ENCODE peak calls at places on chromosomes 5 and 9, in nine cellular contexts. One of them, this sample, is unnamed. For H3K4me1, the result is how much of the 10 kb centered on the place peaks cover.

GRCh38 chr5:57215629-57216195 is 41.9 kb downstream of the GPBP1 start:
- DNase-seq in effector memory CD4-positive, alpha-beta T cell: no peak
- DNase-seq in body of pancreas: no peak
- DNase-seq in upper lobe of left lung: no peak
- DNase-seq in IMR-90: peak
- DNase-seq in MM.1S: no peak
- DNase-seq in heart right ventricle: no peak
- DNase-seq in SJSA1: no peak
- DNase-seq in lower lobe of right lung: no peak
- DNase-seq in this sample: no peak

GRCh38 chr5:160188151-160188967 is 40.9 kb upstream of the FABP6 start:
- DNase-seq in effector memory CD4-positive, alpha-beta T cell: no peak
- DNase-seq in body of pancreas: peak
- DNase-seq in upper lobe of left lung: peak
- DNase-seq in IMR-90: peak
- DNase-seq in MM.1S: no peak
- DNase-seq in heart right ventricle: peak
- DNase-seq in SJSA1: peak
- DNase-seq in lower lobe of right lung: peak
- DNase-seq in this sample: peak

GRCh38 chr5:5665225-5666075 is 243.0 kb downstream of the ICE1 start:
- DNase-seq in effector memory CD4-positive, alpha-beta T cell: no peak
- DNase-seq in body of pancreas: no peak
- DNase-seq in upper lobe of left lung: no peak
- DNase-seq in IMR-90: no peak
- DNase-seq in MM.1S: no peak
- DNase-seq in heart right ventricle: no peak
- DNase-seq in SJSA1: no peak
- DNase-seq in lower lobe of right lung: no peak
- DNase-seq in this sample: no peak

GRCh38 chr5:27906911-27907590 is 868.7 kb upstream of the CDH9 start:
- DNase-seq in effector memory CD4-positive, alpha-beta T cell: no peak
- DNase-seq in body of pancreas: no peak
- DNase-seq in upper lobe of left lung: no peak
- DNase-seq in IMR-90: no peak
- DNase-seq in MM.1S: no peak
- DNase-seq in heart right ventricle: no peak
- DNase-seq in SJSA1: no peak
- DNase-seq in lower lobe of right lung: no peak
- DNase-seq in this sample: no peak

GRCh38 chr9:16410601-16411285 is 459.7 kb downstream of the BNC2 start:
- DNase-seq in effector memory CD4-positive, alpha-beta T cell: no peak
- DNase-seq in body of pancreas: no peak
- DNase-seq in upper lobe of left lung: no peak
- DNase-seq in IMR-90: peak
- DNase-seq in MM.1S: no peak
- DNase-seq in heart right ventricle: no peak
- DNase-seq in SJSA1: no peak
- DNase-seq in lower lobe of right lung: no peak
- DNase-seq in this sample: no peak

GRCh38 chr9:99059074-99059894 is 45.6 kb upstream of the TGFBR1 start:
- DNase-seq in effector memory CD4-positive, alpha-beta T cell: no peak
- DNase-seq in body of pancreas: no peak
- DNase-seq in upper lobe of left lung: peak
- DNase-seq in IMR-90: no peak
- DNase-seq in MM.1S: no peak
- DNase-seq in heart right ventricle: peak
- DNase-seq in SJSA1: no peak
- DNase-seq in lower lobe of right lung: peak
- DNase-seq in this sample: no peak

GRCh38 chr9:107636596-107637405 is 147.2 kb upstream of the KLF4 start:
- DNase-seq in effector memory CD4-positive, alpha-beta T cell: no peak
- DNase-seq in body of pancreas: no peak
- DNase-seq in upper lobe of left lung: no peak
- DNase-seq in IMR-90: peak
- DNase-seq in MM.1S: no peak
- DNase-seq in heart right ventricle: no peak
- DNase-seq in SJSA1: no peak
- DNase-seq in lower lobe of right lung: no peak
- DNase-seq in this sample: no peak

GRCh38 chr9:79559501-79560181 is 12.1 kb upstream of the TLE4 start:
- DNase-seq in effector memory CD4-positive, alpha-beta T cell: no peak
- DNase-seq in body of pancreas: no peak
- DNase-seq in upper lobe of left lung: no peak
- DNase-seq in IMR-90: peak
- DNase-seq in MM.1S: no peak
- DNase-seq in heart right ventricle: no peak
- DNase-seq in SJSA1: peak
- DNase-seq in lower lobe of right lung: no peak
- DNase-seq in this sample: no peak

GRCh38 chr9:87180361-87180760 is 233.1 kb upstream of the GAS1 start:
- DNase-seq in effector memory CD4-positive, alpha-beta T cell: no peak
- DNase-seq in body of pancreas: no peak
- DNase-seq in upper lobe of left lung: no peak
- DNase-seq in IMR-90: no peak
- DNase-seq in MM.1S: no peak
- DNase-seq in heart right ventricle: no peak
- DNase-seq in SJSA1: no peak
- DNase-seq in lower lobe of right lung: no peak
- DNase-seq in this sample: no peak

GRCh38 chr9:131804826-131805225 is 65.0 kb upstream of the RAPGEF1 start:
- DNase-seq in effector memory CD4-positive, alpha-beta T cell: no peak
- DNase-seq in body of pancreas: no peak
- DNase-seq in upper lobe of left lung: no peak
- DNase-seq in IMR-90: no peak
- DNase-seq in MM.1S: no peak
- DNase-seq in heart right ventricle: no peak
- DNase-seq in SJSA1: no peak
- DNase-seq in lower lobe of right lung: no peak
- DNase-seq in this sample: no peak

GRCh38 chr5:172773481-172774469 is 2.8 kb upstream of the DUSP1 start:
- DNase-seq in effector memory CD4-positive, alpha-beta T cell: no peak
- DNase-seq in body of pancreas: no peak
- DNase-seq in upper lobe of left lung: peak
- DNase-seq in IMR-90: peak
- DNase-seq in MM.1S: no peak
- DNase-seq in heart right ventricle: no peak
- DNase-seq in SJSA1: peak
- DNase-seq in lower lobe of right lung: no peak
- DNase-seq in this sample: peak

GRCh38 chr9:114611516-114612271 is 603 bp downstream of the TMEM268 start:
- DNase-seq in effector memory CD4-positive, alpha-beta T cell: no peak
- DNase-seq in body of pancreas: peak
- DNase-seq in upper lobe of left lung: peak
- DNase-seq in IMR-90: peak
- DNase-seq in MM.1S: peak
- DNase-seq in heart right ventricle: peak
- DNase-seq in SJSA1: peak
- DNase-seq in lower lobe of right lung: peak
- DNase-seq in this sample: peak

DNA sequence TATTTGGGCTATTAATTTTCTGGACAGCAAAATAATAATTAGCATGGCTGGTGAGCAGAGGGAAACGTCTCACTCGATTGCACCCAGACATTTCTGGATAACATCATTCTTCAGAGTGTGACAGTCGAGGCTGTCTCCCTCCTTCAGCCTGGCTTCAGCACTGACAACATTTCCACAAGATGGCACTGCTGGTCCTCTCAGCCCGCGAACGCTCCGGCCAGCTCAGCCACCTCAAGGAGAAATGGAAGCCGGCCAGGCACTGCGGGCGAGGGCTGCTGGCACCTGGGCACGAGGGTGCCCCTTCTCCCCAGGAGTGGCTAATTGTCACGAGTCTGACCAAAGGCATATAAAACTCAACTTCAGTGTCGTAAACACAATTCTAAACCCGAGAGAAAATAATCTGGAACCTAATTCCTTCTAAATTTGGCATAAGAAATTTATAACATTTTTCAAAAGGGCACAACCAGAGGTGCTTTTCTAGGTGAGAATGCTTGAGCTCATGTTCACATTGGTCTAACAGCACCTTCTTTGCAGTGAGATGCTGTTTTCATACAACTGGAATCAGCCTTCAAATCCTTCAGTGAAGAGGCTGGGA is 65.9 kb downstream of the DAP start:
- DNase-seq in effector memory CD4-positive, alpha-beta T cell: no peak
- DNase-seq in body of pancreas: peak
- DNase-seq in upper lobe of left lung: peak
- DNase-seq in IMR-90: peak
- DNase-seq in MM.1S: no peak
- DNase-seq in heart right ventricle: peak
- DNase-seq in SJSA1: peak
- DNase-seq in lower lobe of right lung: peak
- DNase-seq in this sample: peak
- H3K4me1 ChIP-seq in effector memory CD4-positive, alpha-beta T cell: under half
- H3K4me1 ChIP-seq in body of pancreas: under half
- H3K4me1 ChIP-seq in upper lobe of left lung: under half
- H3K4me1 ChIP-seq in IMR-90: under half
- H3K4me1 ChIP-seq in MM.1S: under half
- H3K4me1 ChIP-seq in heart right ventricle: under half
- H3K4me1 ChIP-seq in SJSA1: half or more
- H3K4me1 ChIP-seq in lower lobe of right lung: under half
- H3K4me1 ChIP-seq in this sample: under half

GRCh38 chr9:90827181-90827866 is 25.7 kb downstream of the SYK start:
- DNase-seq in effector memory CD4-positive, alpha-beta T cell: no peak
- DNase-seq in body of pancreas: no peak
- DNase-seq in upper lobe of left lung: peak
- DNase-seq in IMR-90: no peak
- DNase-seq in MM.1S: no peak
- DNase-seq in heart right ventricle: no peak
- DNase-seq in SJSA1: no peak
- DNase-seq in lower lobe of right lung: no peak
- DNase-seq in this sample: no peak
- H3K4me1 ChIP-seq in effector memory CD4-positive, alpha-beta T cell: under half
- H3K4me1 ChIP-seq in body of pancreas: under half
- H3K4me1 ChIP-seq in upper lobe of left lung: under half
- H3K4me1 ChIP-seq in IMR-90: under half
- H3K4me1 ChIP-seq in MM.1S: under half
- H3K4me1 ChIP-seq in heart right ventricle: under half
- H3K4me1 ChIP-seq in SJSA1: under half
- H3K4me1 ChIP-seq in lower lobe of right lung: under half
- H3K4me1 ChIP-seq in this sample: under half

GRCh38 chr9:19828586-19828985 is 39.7 kb upstream of the SLC24A2 start:
- DNase-seq in effector memory CD4-positive, alpha-beta T cell: no peak
- DNase-seq in body of pancreas: no peak
- DNase-seq in upper lobe of left lung: no peak
- DNase-seq in IMR-90: no peak
- DNase-seq in MM.1S: no peak
- DNase-seq in heart right ventricle: no peak
- DNase-seq in SJSA1: no peak
- DNase-seq in lower lobe of right lung: no peak
- DNase-seq in this sample: no peak
- H3K4me1 ChIP-seq in effector memory CD4-positive, alpha-beta T cell: under half
- H3K4me1 ChIP-seq in body of pancreas: under half
- H3K4me1 ChIP-seq in upper lobe of left lung: under half
- H3K4me1 ChIP-seq in IMR-90: under half
- H3K4me1 ChIP-seq in MM.1S: under half
- H3K4me1 ChIP-seq in heart right ventricle: under half
- H3K4me1 ChIP-seq in SJSA1: under half
- H3K4me1 ChIP-seq in lower lobe of right lung: under half
- H3K4me1 ChIP-seq in this sample: under half

GRCh38 chr5:136025900-136026299 is 2.9 kb upstream of the TGFBI start:
- DNase-seq in effector memory CD4-positive, alpha-beta T cell: no peak
- DNase-seq in body of pancreas: no peak
- DNase-seq in upper lobe of left lung: no peak
- DNase-seq in IMR-90: peak
- DNase-seq in MM.1S: no peak
- DNase-seq in heart right ventricle: peak
- DNase-seq in SJSA1: no peak
- DNase-seq in lower lobe of right lung: no peak
- DNase-seq in this sample: no peak
- H3K4me1 ChIP-seq in effector memory CD4-positive, alpha-beta T cell: under half
- H3K4me1 ChIP-seq in body of pancreas: under half
- H3K4me1 ChIP-seq in upper lobe of left lung: under half
- H3K4me1 ChIP-seq in IMR-90: under half
- H3K4me1 ChIP-seq in MM.1S: under half
- H3K4me1 ChIP-seq in heart right ventricle: half or more
- H3K4me1 ChIP-seq in SJSA1: under half
- H3K4me1 ChIP-seq in lower lobe of right lung: under half
- H3K4me1 ChIP-seq in this sample: under half

GRCh38 chr5:180806351-180807011 is 3.9 kb upstream of the MGAT1 start:
- DNase-seq in effector memory CD4-positive, alpha-beta T cell: no peak
- DNase-seq in body of pancreas: no peak
- DNase-seq in upper lobe of left lung: peak
- DNase-seq in IMR-90: no peak
- DNase-seq in MM.1S: peak
- DNase-seq in heart right ventricle: no peak
- DNase-seq in SJSA1: no peak
- DNase-seq in lower lobe of right lung: no peak
- DNase-seq in this sample: no peak
- H3K4me1 ChIP-seq in effector memory CD4-positive, alpha-beta T cell: half or more
- H3K4me1 ChIP-seq in body of pancreas: half or more
- H3K4me1 ChIP-seq in upper lobe of left lung: half or more
- H3K4me1 ChIP-seq in IMR-90: under half
- H3K4me1 ChIP-seq in MM.1S: half or more
- H3K4me1 ChIP-seq in heart right ventricle: half or more
- H3K4me1 ChIP-seq in SJSA1: under half
- H3K4me1 ChIP-seq in lower lobe of right lung: half or more
- H3K4me1 ChIP-seq in this sample: half or more